ENCODE peak calls at places on chromosomes 1 and 21, in six cellular contexts. C is neuronal stem cell, H is right cardiac atrium, G is GM23248, W is osteoblast, F is heart left ventricle. S is an unnamed sample.

GRCh38 chr1:6496360-6496704 is 4.9 kb upstream of the PLEKHG5 start:
- DNase-seq in C (no peak), H (no peak), G (peak; percentile 31), W (no peak), F (no peak), S (no peak)

GRCh38 chr1:179447489-179447888 is 81.7 kb downstream of the AXDND1 start:
- DNase-seq in C (no peak), H (no peak), G (peak; percentile 23), W (no peak), F (no peak), S (no peak)

GRCh38 chr1:223011230-223011856 is 131.7 kb downstream of the TLR5 start:
- DNase-seq in C (no peak), H (no peak), G (peak; percentile 30), W (peak; percentile 52), F (no peak), S (no peak)

GRCh38 chr1:189312499-189312898 is 1165.2 kb downstream of the BRINP3 start:
- DNase-seq in C (no peak), H (no peak), G (no peak), W (no peak), F (no peak), S (no peak)

GRCh38 chr1:239636321-239636720 is 250.0 kb downstream of the CHRM3 start:
- DNase-seq in C (no peak), H (no peak), G (no peak), W (no peak), F (no peak), S (no peak)

GRCh38 chr21:16522512-16522911 is 792.7 kb downstream of the USP25 start:
- DNase-seq in C (no peak), H (no peak), G (peak; percentile 40), W (no peak), F (no peak), S (no peak)

GRCh38 chr1:191305370-191305769 is 827.7 kb upstream of the BRINP3 start:
- DNase-seq in C (no peak), H (no peak), G (no peak), W (peak; percentile 3), F (no peak), S (no peak)

GRCh38 chr1:37073752-37074151 is 39.4 kb upstream of the GRIK3 start:
- DNase-seq in C (no peak), H (no peak), G (no peak), W (no peak), F (no peak), S (no peak)

GRCh38 chr1:183164350-183164749 is 21.7 kb upstream of the LAMC2 start:
- DNase-seq in C (peak; percentile 8), H (no peak), G (peak; percentile 64), W (no peak), F (no peak), S (no peak)

DNA sequence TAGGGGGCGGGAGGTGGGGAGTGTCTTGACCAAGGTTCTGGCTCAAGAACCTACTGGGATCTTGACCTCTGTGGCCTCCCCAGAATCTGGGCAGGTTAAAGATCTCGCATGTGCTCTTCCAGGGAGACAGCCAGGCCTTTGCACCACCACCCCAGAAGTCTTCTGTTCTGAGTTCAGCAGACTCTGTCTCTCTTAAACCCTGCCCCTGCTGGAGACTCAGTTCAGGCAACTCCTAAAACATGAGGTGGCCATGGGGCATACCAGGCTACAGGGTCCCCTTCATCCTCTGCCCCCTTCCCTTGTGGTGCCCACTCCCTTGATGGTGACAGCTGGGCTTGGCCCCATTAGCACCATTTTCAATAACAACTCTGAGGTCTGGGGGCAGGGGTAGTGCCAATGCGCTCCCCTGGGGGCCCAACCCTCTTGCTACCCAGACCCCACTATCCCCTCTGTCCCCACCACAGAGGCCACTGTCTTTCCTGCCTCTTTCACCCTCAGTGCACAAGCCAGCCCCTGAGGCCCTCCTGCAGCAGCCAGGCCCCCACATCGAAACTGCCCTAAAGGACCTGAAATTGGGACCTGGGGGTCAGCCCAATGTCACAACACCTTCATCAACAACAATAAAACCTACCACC is 132.7 kb upstream of the RUNX3 start:
- DNase-seq in C (no peak), H (no peak), G (no peak), W (peak; percentile 59), F (no peak), S (no peak)
- H3K27me3 ChIP-seq in C (peaks cover 40% of the 10 kb centered on the region), H (no peaks in the 10 kb centered on the region), G (peaks cover 27% of the 10 kb centered on the region), W (peaks cover 17% of the 10 kb centered on the region), F (no peaks in the 10 kb centered on the region), S (no peaks in the 10 kb centered on the region)

GRCh38 chr1:15833069-15833679 is 14.3 kb upstream of the SPEN start:
- DNase-seq in C (no peak), H (peak; percentile 78), G (peak; percentile 93), W (no peak), F (peak; percentile 74), S (peak; percentile 74)
- H3K27me3 ChIP-seq in C (no peaks in the 10 kb centered on the region), H (no peaks in the 10 kb centered on the region), G (no peaks in the 10 kb centered on the region), W (no peaks in the 10 kb centered on the region), F (no peaks in the 10 kb centered on the region), S (no peaks in the 10 kb centered on the region)

GRCh38 chr1:244614879-244615278 is 38.0 kb upstream of the DESI2 start:
- DNase-seq in C (no peak), H (no peak), G (no peak), W (no peak), F (no peak), S (no peak)

GRCh38 chr1:244615301-244615700 is 37.6 kb upstream of the DESI2 start:
- DNase-seq in C (no peak), H (no peak), G (no peak), W (no peak), F (no peak), S (no peak)

GRCh38 chr1:244614113-244614836 is 38.7 kb upstream of the DESI2 start:
- DNase-seq in C (no peak), H (no peak), G (peak; percentile 4), W (peak; percentile 1), F (no peak), S (no peak)
- H3K27me3 ChIP-seq in C (no peaks in the 10 kb centered on the region), H (no peaks in the 10 kb centered on the region), G (no peaks in the 10 kb centered on the region), W (no peaks in the 10 kb centered on the region), F (no peaks in the 10 kb centered on the region), S (no peaks in the 10 kb centered on the region)

GRCh38 chr1:87840772-87841171 is 512.1 kb downstream of the LMO4 start:
- DNase-seq in C (no peak), H (no peak), G (no peak), W (no peak), F (no peak), S (no peak)
- H3K27me3 ChIP-seq in C (no peaks in the 10 kb centered on the region), H (no peaks in the 10 kb centered on the region), G (no peaks in the 10 kb centered on the region), W (no peaks in the 10 kb centered on the region), F (no peaks in the 10 kb centered on the region), S (no peaks in the 10 kb centered on the region)

GRCh38 chr21:36689324-36689723 is 9.6 kb upstream of the SIM2 start:
- DNase-seq in C (no peak), H (no peak), G (no peak), W (peak; percentile 62), F (no peak), S (no peak)
- H3K27me3 ChIP-seq in C (peaks cover 92% of the 10 kb centered on the region), H (peaks cover 4% of the 10 kb centered on the region), G (peaks cover 92% of the 10 kb centered on the region), W (peaks cover 45% of the 10 kb centered on the region), F (peaks cover 41% of the 10 kb centered on the region), S (no peaks in the 10 kb centered on the region)

GRCh38 chr1:204369006-204369726 is 9.4 kb upstream of the PLEKHA6 start:
- DNase-seq in C (no peak), H (no peak), G (no peak), W (no peak), F (no peak), S (no peak)

GRCh38 chr1:204367193-204367858 is 7.6 kb upstream of the PLEKHA6 start:
- DNase-seq in C (no peak), H (peak; percentile 48), G (no peak), W (no peak), F (no peak), S (no peak)

GRCh38 chr1:204367956-204368355 is 8.2 kb upstream of the PLEKHA6 start:
- DNase-seq in C (no peak), H (no peak), G (peak; percentile 36), W (no peak), F (no peak), S (no peak)

GRCh38 chr1:204366759-204367158 is 7.0 kb upstream of the PLEKHA6 start:
- DNase-seq in C (no peak), H (no peak), G (no peak), W (no peak), F (no peak), S (no peak)

DNA sequence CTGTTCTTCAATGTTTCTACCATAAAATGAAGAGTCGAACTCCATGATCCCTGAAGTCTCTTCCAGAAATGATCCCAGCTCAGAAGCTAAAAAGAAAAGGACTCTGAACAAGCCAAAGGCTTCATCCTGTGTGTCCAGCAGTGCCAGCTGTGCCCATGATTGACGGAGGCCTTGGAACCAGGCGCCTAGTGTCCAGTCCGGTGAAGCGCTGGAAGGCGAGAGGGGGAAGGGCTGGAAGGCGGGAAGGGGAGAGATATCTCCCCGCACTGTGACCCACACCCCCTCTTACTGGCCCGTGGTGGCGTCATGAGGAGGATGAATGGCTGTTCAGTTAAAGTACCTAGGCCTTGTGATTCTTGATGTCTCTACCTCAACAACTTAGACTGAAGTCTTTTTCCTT is 10.4 kb upstream of the PLEKHA6 start:
- DNase-seq in C (no peak), H (no peak), G (no peak), W (no peak), F (no peak), S (no peak)
- H3K27me3 ChIP-seq in C (peaks cover 92% of the 10 kb centered on the region), H (no peaks in the 10 kb centered on the region), G (peaks cover 27% of the 10 kb centered on the region), W (peaks cover 77% of the 10 kb centered on the region), F (no peaks in the 10 kb centered on the region), S (no peaks in the 10 kb centered on the region)